ENCODE peak calls at places on chromosomes 2 and 18, in ten cellular contexts. N is neural progenitor cell, Y is mucosa of descending colon, M is GM12865, G is nephron progenitor cell, K is GM23338, W is spleen, V is mammary epithelial cell, Z is colonic mucosa, O is OCI-LY7. D is an unnamed sample.
A peak's percentile ranks its signal among the peaks of the same experiment; 100 is the strongest.

GRCh38 chr2:143949121-143949848 is 570.6 kb downstream of the ZEB2 start:
- DNase-seq in N (no peak), Y (no peak), M (peak; percentile 6), G (no peak), K (no peak), W (no peak), V (no peak), Z (no peak), O (no peak), D (no peak)

GRCh38 chr2:241855245-241855887 is 3.3 kb downstream of the PDCD1 start:
- DNase-seq in N (no peak), Y (no peak), M (no peak), G (no peak), K (no peak), W (peak; percentile 67), V (no peak), Z (no peak), O (no peak), D (no peak)

GRCh38 chr2:235613671-235614070 is 119.8 kb downstream of the AGAP1 start:
- DNase-seq in N (no peak), Y (no peak), M (no peak), G (no peak), K (no peak), W (no peak), V (no peak), Z (no peak), O (no peak), D (no peak)

GRCh38 chr2:119307419-119308140 is 59.1 kb downstream of the C2orf76 start:
- DNase-seq in N (no peak), Y (no peak), M (no peak), G (no peak), K (peak; percentile 30), W (no peak), V (no peak), Z (no peak), O (no peak), D (no peak)

GRCh38 chr2:25586726-25587144 is 86.6 kb downstream of the DTNB start:
- DNase-seq in N (peak; percentile 12), Y (no peak), M (peak; percentile 91), G (no peak), K (peak; percentile 26), W (no peak), V (no peak), Z (no peak), O (no peak), D (no peak)

GRCh38 chr2:135494917-135495316 is 36.1 kb downstream of the ZRANB3 start:
- DNase-seq in N (no peak), Y (no peak), M (no peak), G (no peak), K (no peak), W (no peak), V (no peak), Z (no peak), O (no peak), D (no peak)

GRCh38 chr2:10228611-10229365 is 73.9 kb upstream of the HPCAL1 start:
- DNase-seq in N (peak; percentile 6), Y (peak; percentile 61), M (no peak), G (no peak), K (no peak), W (peak; percentile 38), V (no peak), Z (peak; percentile 59), O (no peak), D (no peak)

GRCh38 chr2:152504618-152505017 is 169.6 kb downstream of the FMNL2 start:
- DNase-seq in N (no peak), Y (no peak), M (no peak), G (no peak), K (no peak), W (no peak), V (no peak), Z (no peak), O (no peak), D (peak; percentile 53)

GRCh38 chr2:40658917-40659316 is 207.0 kb upstream of the SLC8A1 start:
- DNase-seq in N (peak; percentile 64), Y (no peak), M (no peak), G (peak; percentile 45), K (peak; percentile 63), W (no peak), V (peak; percentile 7), Z (no peak), O (no peak), D (peak; percentile 10)

GRCh38 chr2:8678731-8679566 is 2.9 kb upstream of the ID2 start:
- DNase-seq in N (peak; percentile 99), Y (peak; percentile 94), M (peak; percentile 97), G (peak; percentile 95), K (peak; percentile 94), W (peak; percentile 96), V (peak; percentile 82), Z (peak; percentile 92), O (peak; percentile 91), D (peak; percentile 89)

GRCh38 chr2:181626671-181627070 is 30.2 kb downstream of the CERKL start:
- DNase-seq in N (no peak), Y (no peak), M (no peak), G (no peak), K (no peak), W (no peak), V (no peak), Z (no peak), O (no peak), D (no peak)

GRCh38 chr2:236205867-236206645 is 37.9 kb upstream of the GBX2 start:
- DNase-seq in N (no peak), Y (no peak), M (no peak), G (no peak), K (no peak), W (no peak), V (no peak), Z (no peak), O (no peak), D (no peak)

GRCh38 chr2:172102159-172102857 is 392 bp downstream of the DLX2 start:
- DNase-seq in N (no peak), Y (no peak), M (peak; percentile 31), G (peak; percentile 58), K (no peak), W (peak; percentile 85), V (peak; percentile 71), Z (no peak), O (no peak), D (no peak)

GRCh38 chr18:51614967-51615571 is 417.6 kb upstream of the MEX3C start:
- DNase-seq in N (no peak), Y (no peak), M (peak; percentile 19), G (no peak), K (no peak), W (no peak), V (peak; percentile 96), Z (no peak), O (no peak), D (peak; percentile 42)

GRCh38 chr2:234679766-234680687 is 183.1 kb upstream of the ARL4C start:
- DNase-seq in N (no peak), Y (peak; percentile 23), M (no peak), G (no peak), K (no peak), W (no peak), V (peak; percentile 63), Z (no peak), O (no peak), D (peak; percentile 74)

GRCh38 chr2:190466819-190467444 is 58.8 kb downstream of the MFSD6 start:
- DNase-seq in N (peak; percentile 39), Y (no peak), M (no peak), G (peak; percentile 15), K (no peak), W (no peak), V (peak; percentile 24), Z (no peak), O (no peak), D (no peak)

GRCh38 chr2:121888189-121888557 is 132.7 kb downstream of the TSN start:
- DNase-seq in N (no peak), Y (peak; percentile 37), M (peak; percentile 56), G (peak; percentile 37), K (peak; percentile 82), W (no peak), V (peak; percentile 75), Z (no peak), O (peak; percentile 56), D (peak; percentile 53)
- TF ChIP-seq CTCF in N (peak; percentile 45), Y (peak; percentile 8), M (peak; percentile 56), G (peak; percentile 51), K (peak; percentile 54), W (peak; percentile 30), V (peak; percentile 78), Z (peak; percentile 37), O (peak; percentile 70), D (peak; percentile 37)

GRCh38 chr2:222671259-222672067 is at the start of gene MOGAT1:
- DNase-seq in N (peak; percentile 77), Y (peak; percentile 40), M (no peak), G (peak; percentile 67), K (peak; percentile 91), W (peak; percentile 87), V (no peak), Z (peak; percentile 45), O (no peak), D (no peak)
- TF ChIP-seq CTCF in N (peak; percentile 22), Y (no peak), M (no peak), G (no peak), K (peak; percentile 30), W (no peak), V (no peak), Z (no peak), O (no peak), D (no peak)

DNA sequence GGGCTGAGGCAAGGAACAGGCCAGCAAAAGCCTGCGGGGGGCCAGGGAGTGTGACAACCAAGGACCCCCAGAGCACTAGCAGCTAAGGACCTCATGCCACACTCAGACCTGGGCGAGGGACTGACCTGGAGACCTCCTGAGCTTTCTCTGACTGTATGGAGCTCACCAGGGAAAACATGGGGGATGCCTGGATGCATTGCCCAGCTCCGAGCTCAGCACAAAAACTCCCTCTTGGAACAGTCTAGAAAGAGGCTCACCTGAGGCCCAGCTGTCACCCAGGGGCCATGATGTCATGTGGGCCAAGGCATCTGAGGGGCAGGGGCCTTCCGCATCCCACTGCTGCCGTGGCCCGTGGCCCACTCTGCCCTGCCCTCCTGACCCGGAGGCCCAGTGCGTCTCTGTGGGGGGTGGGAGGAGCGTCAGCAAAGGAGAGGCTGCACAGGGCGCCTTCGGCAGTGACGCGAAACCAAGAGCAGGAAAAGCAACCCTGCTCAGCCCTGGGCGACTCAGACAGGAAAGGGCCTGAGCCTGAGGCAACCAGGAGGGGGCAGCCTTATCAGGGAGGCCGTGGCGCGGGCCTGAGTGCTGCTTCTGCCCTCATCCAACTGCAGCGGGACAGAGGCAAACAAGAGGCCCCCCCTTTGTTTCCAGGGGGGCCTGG is 57.3 kb upstream of the ALPP start:
- DNase-seq in N (peak; percentile 25), Y (no peak), M (no peak), G (no peak), K (peak; percentile 74), W (no peak), V (no peak), Z (no peak), O (no peak), D (no peak)
- TF ChIP-seq CTCF in N (peak; percentile 22), Y (no peak), M (no peak), G (no peak), K (peak; percentile 58), W (no peak), V (no peak), Z (no peak), O (no peak), D (no peak)

GRCh38 chr18:67846422-67847098 is 330.0 kb upstream of the DSEL start:
- DNase-seq in N (no peak), Y (no peak), M (no peak), G (no peak), K (no peak), W (no peak), V (no peak), Z (no peak), O (no peak), D (no peak)

DNA sequence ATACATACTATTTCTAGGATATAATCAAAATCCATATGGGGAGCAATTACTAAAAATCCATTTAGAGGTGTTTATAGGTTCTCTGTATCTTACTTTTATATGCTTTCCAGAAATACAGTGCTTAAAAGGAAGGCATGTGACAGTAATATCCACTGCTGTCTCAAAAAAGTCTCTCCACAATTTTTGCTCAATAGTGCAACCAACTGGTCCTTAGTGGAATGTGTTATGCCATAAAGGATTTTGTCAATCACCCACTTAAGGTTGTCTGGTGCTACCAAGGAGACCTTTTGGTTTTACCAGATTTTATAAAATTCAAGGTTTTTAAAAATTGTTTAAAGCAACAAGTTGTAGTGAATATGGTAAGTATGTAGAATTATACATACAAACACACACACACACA is 328.5 kb upstream of the DSEL start:
- DNase-seq in N (no peak), Y (no peak), M (no peak), G (no peak), K (no peak), W (no peak), V (peak; percentile 13), Z (no peak), O (no peak), D (no peak)
- TF ChIP-seq CTCF in N (peak; percentile 10), Y (no peak), M (no peak), G (no peak), K (peak; percentile 11), W (no peak), V (peak; percentile 9), Z (no peak), O (no peak), D (no peak)

D was measured in RWPE1.